ENCODE peak calls at places on chromosomes 4 and X, in seven cellular contexts. F is aorta, G is endodermal cell, X is RWPE2, W is HFFc6, O is tibial nerve, Y is GM19239. L is an unnamed sample.
A peak's percentile ranks its signal among the peaks of the same experiment; 100 is the strongest.

GRCh38 chrX:66675541-66675940 is 36.7 kb upstream of the EDA2R start:
- DNase-seq in Y (no peak), X (no peak), G (no peak), O (no peak), W (no peak), F (no peak), L (no peak)

GRCh38 chr4:28287837-28288236 is 1427.2 kb downstream of the STIM2 start:
- DNase-seq in Y (no peak), F (no peak), G (no peak), W (peak; percentile 100), O (peak; percentile 14), X (peak; percentile 88), L (no peak)

GRCh38 chr4:185933078-185933581 is 121.1 kb upstream of the SORBS2 start:
- DNase-seq in F (no peak), O (no peak), Y (no peak), W (peak; percentile 71), X (no peak), G (no peak), L (no peak)

GRCh38 chrX:109716431-109717028 is 16.5 kb downstream of the ACSL4 start:
- DNase-seq in W (no peak), O (no peak), X (no peak), Y (no peak), F (no peak), G (no peak), L (no peak)

GRCh38 chr4:73872331-73873108 is 3.3 kb downstream of the CXCL1 start:
- DNase-seq in X (no peak), G (no peak), F (no peak), W (no peak), Y (no peak), O (no peak), L (no peak)

GRCh38 chr4:40238008-40238699 is 41.3 kb downstream of the RHOH start:
- DNase-seq in W (no peak), X (no peak), F (no peak), Y (no peak), O (no peak), G (no peak), L (no peak)

GRCh38 chr4:20311863-20312262 is 60.2 kb downstream of the SLIT2 start:
- DNase-seq in Y (no peak), O (no peak), W (peak; percentile 49), X (no peak), F (no peak), G (no peak), L (no peak)

GRCh38 chrX:48509245-48509590 is 426 bp downstream of the PORCN start:
- DNase-seq in G (no peak), O (no peak), W (no peak), Y (no peak), F (peak; percentile 64), X (no peak), L (no peak)

GRCh38 chrX:137278825-137279224 is 245.0 kb upstream of the GPR101 start:
- DNase-seq in G (no peak), X (no peak), Y (no peak), W (no peak), F (no peak), O (no peak), L (no peak)

GRCh38 chr4:16791460-16791859 is 107.0 kb downstream of the LDB2 start:
- DNase-seq in X (no peak), G (no peak), Y (no peak), F (no peak), W (no peak), O (no peak), L (no peak)

GRCh38 chr4:189988892-189989431 is 38.1 kb downstream of the FRG2 start:
- DNase-seq in Y (no peak), F (no peak), X (no peak), W (no peak), G (peak; percentile 48), O (no peak), L (no peak)

GRCh38 chrX:151153086-151153485 is 23.3 kb upstream of the GPR50 start:
- DNase-seq in X (no peak), Y (no peak), O (no peak), W (peak; percentile 78), G (peak; percentile 78), F (no peak), L (no peak)

GRCh38 chr4:157121396-157121795 is 45.4 kb downstream of the GLRB start:
- DNase-seq in W (no peak), F (no peak), O (no peak), X (no peak), G (no peak), Y (no peak), L (no peak)

GRCh38 chrX:108186811-108187210 is 95.2 kb downstream of the ATG4A start:
- DNase-seq in W (peak; percentile 58), G (no peak), F (no peak), Y (no peak), O (no peak), X (no peak), L (no peak)